ENCODE peak calls at places on chromosomes 12 and 14, in seven cellular contexts. S, P, B, K, Z, A and F are unnamed samples.

GRCh38 chr14:79555429-79555828 is 655.9 kb downstream of the DIO2 start:
- DNase-seq in S (no peak), P (no peak), B (no peak), K (no peak), Z (no peak), A (no peak), F (no peak)

GRCh38 chr12:27967551-27968054 is 4.9 kb downstream of the PTHLH start:
- DNase-seq in S (no peak), P (no peak), B (peak), K (no peak), Z (no peak), A (no peak), F (no peak)

GRCh38 chr14:81269100-81269978 is 48.6 kb upstream of the GTF2A1 start:
- DNase-seq in S (peak), P (no peak), B (peak), K (peak), Z (peak), A (no peak), F (peak)

GRCh38 chr14:96051642-96052540 is 12.7 kb downstream of the C14orf132 start:
- DNase-seq in S (no peak), P (no peak), B (no peak), K (peak), Z (peak), A (no peak), F (peak)

GRCh38 chr12:131245564-131246355 is 292.1 kb downstream of the ADGRD1 start:
- DNase-seq in S (no peak), P (no peak), B (no peak), K (no peak), Z (no peak), A (no peak), F (no peak)

GRCh38 chr12:101939856-101940265 is 62.5 kb downstream of the DRAM1 start:
- DNase-seq in S (peak), P (peak), B (peak), K (peak), Z (no peak), A (no peak), F (peak)

GRCh38 chr12:100348657-100349454 is 8.0 kb upstream of the SLC17A8 start:
- DNase-seq in S (no peak), P (no peak), B (peak), K (peak), Z (peak), A (no peak), F (no peak)

GRCh38 chr14:96592591-96593388 is 90.6 kb downstream of the PAPOLA start:
- DNase-seq in S (peak), P (no peak), B (peak), K (peak), Z (peak), A (no peak), F (peak)

GRCh38 chr12:50637870-50638481 is 125.9 kb upstream of the ATF1 start:
- DNase-seq in S (no peak), P (no peak), B (peak), K (peak), Z (peak), A (no peak), F (peak)

GRCh38 chr14:105526781-105527380 is 498 bp downstream of the TMEM121 start:
- DNase-seq in S (peak), P (no peak), B (no peak), K (no peak), Z (no peak), A (no peak), F (no peak)

GRCh38 chr12:39605996-39606395 is 13.6 kb downstream of the ABCD2 start:
- DNase-seq in S (no peak), P (no peak), B (peak), K (no peak), Z (no peak), A (no peak), F (no peak)

GRCh38 chr12:32561931-32562341 is 117.2 kb upstream of the DNM1L start:
- DNase-seq in S (no peak), P (no peak), B (no peak), K (no peak), Z (no peak), A (no peak), F (no peak)

GRCh38 chr12:15001733-15002471 is 29.1 kb downstream of the PDE6H start:
- DNase-seq in S (no peak), P (peak), B (peak), K (no peak), Z (no peak), A (no peak), F (no peak)

GRCh38 chr12:68932701-68933563 is at the start of gene CPM:
- DNase-seq in S (peak), P (peak), B (peak), K (peak), Z (peak), A (peak), F (peak)

GRCh38 chr12:645563-646071 is 17.6 kb downstream of the NINJ2 start:
- DNase-seq in S (no peak), P (no peak), B (peak), K (no peak), Z (no peak), A (no peak), F (no peak)

GRCh38 chr14:40697221-40697620 is 909.5 kb upstream of the LRFN5 start:
- DNase-seq in S (no peak), P (no peak), B (no peak), K (no peak), Z (no peak), A (no peak), F (no peak)

GRCh38 chr14:28875937-28876910 is 109.6 kb downstream of the FOXG1 start:
- DNase-seq in S (no peak), P (no peak), B (no peak), K (no peak), Z (no peak), A (no peak), F (no peak)

GRCh38 chr12:39033789-39034188 is 128.4 kb upstream of the CPNE8 start:
- DNase-seq in S (no peak), P (no peak), B (no peak), K (no peak), Z (no peak), A (no peak), F (no peak)

DNA sequence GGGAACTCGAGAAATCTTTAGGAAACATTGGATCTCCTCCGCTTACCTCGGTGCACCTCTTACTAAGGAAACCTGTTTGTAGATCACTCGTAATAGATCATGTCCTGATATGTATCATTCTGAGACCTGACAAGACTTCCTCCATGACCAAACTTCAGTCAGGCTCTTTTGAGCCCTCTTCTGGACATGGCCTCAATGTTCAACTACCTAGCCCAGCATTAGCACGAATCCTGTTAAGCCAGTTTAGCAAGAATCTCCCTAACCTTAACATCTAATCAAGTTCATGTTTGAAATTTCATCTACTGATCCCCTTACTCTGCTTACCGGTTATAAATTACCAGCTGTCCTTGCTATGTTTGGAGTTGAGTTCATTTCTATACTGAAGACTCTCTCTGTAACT is 713.9 kb upstream of the USP15 start:
- DNase-seq in S (no peak), P (no peak), B (no peak), K (no peak), Z (no peak), A (no peak), F (no peak)
- TF ChIP-seq CTCF in S (no peak), P (no peak), B (no peak), K (no peak), Z (no peak), A (peak), F (no peak)

GRCh38 chr14:94673071-94673470 is 60.9 kb downstream of the SERPINA3 start:
- DNase-seq in S (no peak), P (no peak), B (no peak), K (no peak), Z (no peak), A (no peak), F (no peak)

GRCh38 chr14:94673781-94674231 is 61.6 kb downstream of the SERPINA3 start:
- DNase-seq in S (no peak), P (no peak), B (no peak), K (no peak), Z (no peak), A (peak), F (no peak)

GRCh38 chr14:94675036-94675435 is 62.8 kb downstream of the SERPINA3 start:
- DNase-seq in S (no peak), P (no peak), B (no peak), K (no peak), Z (no peak), A (peak), F (no peak)

GRCh38 chr14:94670692-94671285 is 58.6 kb downstream of the SERPINA3 start:
- DNase-seq in S (no peak), P (no peak), B (no peak), K (no peak), Z (no peak), A (peak), F (no peak)

DNA sequence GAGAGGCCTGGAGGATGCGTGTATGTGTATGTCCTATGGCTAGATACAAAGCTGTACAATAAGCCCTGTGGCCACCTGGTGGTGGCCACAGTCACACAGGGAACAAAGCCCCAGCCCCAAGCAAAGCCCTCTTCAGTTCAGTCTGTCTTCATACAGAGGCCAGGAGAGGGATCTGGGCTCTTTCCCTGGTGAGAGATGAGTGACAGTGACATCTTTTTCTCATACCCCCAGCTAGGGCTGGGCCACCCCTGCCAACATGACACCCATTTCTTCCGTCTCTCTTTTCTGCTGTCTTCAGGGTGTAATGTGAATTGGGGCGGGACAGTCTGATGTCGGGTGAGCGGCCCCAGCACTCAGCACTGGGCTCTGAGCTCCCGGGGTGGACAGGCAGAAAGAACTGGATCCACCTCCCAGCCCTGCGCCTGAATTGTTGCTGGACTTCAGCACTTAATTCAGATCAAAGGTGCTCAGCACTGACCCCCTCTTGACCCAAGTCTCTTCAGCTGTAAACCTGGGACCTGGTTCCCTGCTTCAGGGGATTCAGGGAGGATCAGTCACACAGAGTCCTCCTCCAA is 59.8 kb downstream of the SERPINA3 start:
- DNase-seq in S (no peak), P (no peak), B (no peak), K (no peak), Z (no peak), A (peak), F (no peak)
- TF ChIP-seq CTCF in S (no peak), P (peak), B (no peak), K (no peak), Z (no peak), A (peak), F (no peak)

GRCh38 chr14:101557321-101557695 is 4.0 kb upstream of the DIO3 start:
- DNase-seq in S (no peak), P (no peak), B (no peak), K (no peak), Z (no peak), A (no peak), F (no peak)

GRCh38 chr14:101558739-101559240 is 2.5 kb upstream of the DIO3 start:
- DNase-seq in S (no peak), P (no peak), B (no peak), K (no peak), Z (no peak), A (no peak), F (no peak)

GRCh38 chr14:101559250-101559623 is 2.1 kb upstream of the DIO3 start:
- DNase-seq in S (no peak), P (no peak), B (no peak), K (no peak), Z (peak), A (no peak), F (no peak)

GRCh38 chr14:101556566-101557320 is 4.6 kb upstream of the DIO3 start:
- DNase-seq in S (no peak), P (no peak), B (no peak), K (no peak), Z (no peak), A (no peak), F (no peak)

GRCh38 chr14:101557811-101558738 is 3.2 kb upstream of the DIO3 start:
- DNase-seq in S (no peak), P (peak), B (no peak), K (no peak), Z (no peak), A (no peak), F (no peak)
- TF ChIP-seq CTCF in S (no peak), P (no peak), B (no peak), K (no peak), Z (no peak), A (no peak), F (no peak)

DNA sequence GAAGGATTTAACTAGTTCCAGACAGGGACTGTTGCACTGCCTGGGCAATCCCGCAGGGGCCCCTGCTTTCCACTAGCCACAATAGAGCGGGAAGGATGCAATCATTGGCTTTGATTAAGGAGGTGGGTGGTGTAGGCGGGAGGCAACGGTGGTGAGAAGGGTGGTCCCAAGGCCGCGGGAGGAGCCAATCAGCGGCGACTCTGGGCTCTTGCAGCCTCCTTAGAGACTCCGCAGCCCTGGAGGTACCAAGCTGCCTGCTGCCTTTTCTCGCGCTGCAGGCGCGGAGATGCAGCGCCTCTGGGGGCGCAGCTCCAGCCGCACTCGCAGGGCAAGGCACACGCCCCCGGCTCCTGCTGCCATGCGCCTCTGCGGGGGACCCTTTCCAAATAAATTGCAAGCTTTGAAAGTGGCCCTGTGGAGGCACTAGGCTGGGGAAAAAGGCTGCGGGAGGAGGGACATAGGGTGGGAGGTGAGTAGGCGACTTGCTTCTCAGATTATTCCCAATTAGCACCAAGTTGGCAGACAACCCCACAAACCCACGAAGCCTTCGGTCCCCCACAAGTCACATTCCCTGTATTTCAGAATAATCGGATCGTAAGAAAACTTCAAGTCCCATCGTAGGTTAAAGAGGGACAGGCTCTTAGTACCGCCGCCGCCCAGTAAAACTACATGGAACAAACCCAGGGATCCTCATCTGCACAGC is 860 bp upstream of the KCNA1 start:
- DNase-seq in S (no peak), P (no peak), B (no peak), K (peak), Z (peak), A (peak), F (peak)
- TF ChIP-seq CTCF in S (no peak), P (no peak), B (no peak), K (peak), Z (peak), A (peak), F (peak)

GRCh38 chr14:64632056-64632455 is 72.2 kb upstream of the PLEKHG3 start:
- DNase-seq in S (no peak), P (no peak), B (peak), K (no peak), Z (no peak), A (no peak), F (no peak)

GRCh38 chr14:64628940-64629403 is 75.3 kb upstream of the PLEKHG3 start:
- DNase-seq in S (no peak), P (no peak), B (peak), K (no peak), Z (no peak), A (no peak), F (no peak)

GRCh38 chr14:64625363-64626232 is 75.8 kb downstream of the PPP1R36 start:
- DNase-seq in S (no peak), P (no peak), B (no peak), K (no peak), Z (no peak), A (no peak), F (no peak)

GRCh38 chr14:64634558-64634957 is 69.7 kb upstream of the PLEKHG3 start:
- DNase-seq in S (no peak), P (no peak), B (no peak), K (no peak), Z (no peak), A (no peak), F (no peak)

DNA sequence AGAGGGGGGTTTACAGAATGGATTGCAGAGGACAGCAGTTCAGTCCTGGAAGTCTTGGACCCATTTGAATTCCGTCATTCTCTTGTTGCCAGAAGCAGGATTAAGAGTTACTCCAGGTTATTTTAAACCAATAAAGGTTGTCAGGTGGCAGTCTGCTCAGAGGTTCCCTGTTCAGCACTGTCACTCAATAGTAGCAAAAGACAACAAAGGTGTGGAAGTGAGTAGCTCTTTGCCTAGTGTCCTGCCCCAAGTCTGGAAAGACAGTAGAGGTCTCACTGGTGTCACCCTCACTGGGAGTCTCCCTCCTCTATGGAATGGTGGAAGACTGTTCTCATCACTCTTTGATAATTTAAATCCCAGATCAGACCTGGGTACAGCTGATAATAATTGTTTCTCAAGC is 73.4 kb upstream of the PLEKHG3 start:
- DNase-seq in S (no peak), P (no peak), B (no peak), K (no peak), Z (no peak), A (no peak), F (no peak)
- TF ChIP-seq CTCF in S (no peak), P (no peak), B (no peak), K (no peak), Z (no peak), A (no peak), F (no peak)

GRCh38 chr14:88729159-88729558 is 63.6 kb downstream of the EML5 start:
- DNase-seq in S (no peak), P (no peak), B (no peak), K (no peak), Z (no peak), A (no peak), F (no peak)
- TF ChIP-seq CTCF in S (no peak), P (no peak), B (peak), K (no peak), Z (peak), A (peak), F (no peak)

DNA sequence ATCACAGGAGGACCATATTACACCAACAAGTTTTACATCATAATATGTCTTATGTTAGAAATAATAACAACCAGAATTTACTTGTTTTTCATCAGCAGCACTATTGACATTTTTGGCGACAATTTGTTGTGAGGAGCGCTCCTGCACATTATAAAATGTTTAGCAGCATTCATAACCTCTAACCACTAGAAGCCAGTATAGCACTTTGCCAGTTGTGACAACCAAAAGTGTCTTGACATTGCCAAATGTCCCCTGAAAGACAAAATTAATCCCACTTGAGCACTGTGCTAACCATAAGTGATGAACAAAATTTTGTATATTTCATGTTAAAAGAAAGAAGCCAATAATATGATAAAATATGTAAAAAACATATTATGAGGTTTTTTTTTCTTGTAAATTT is 356.9 kb upstream of the LMO3 start:
- DNase-seq in S (no peak), P (no peak), B (no peak), K (no peak), Z (no peak), A (no peak), F (no peak)
- TF ChIP-seq CTCF in S (no peak), P (no peak), B (no peak), K (no peak), Z (no peak), A (no peak), F (no peak)

DNA sequence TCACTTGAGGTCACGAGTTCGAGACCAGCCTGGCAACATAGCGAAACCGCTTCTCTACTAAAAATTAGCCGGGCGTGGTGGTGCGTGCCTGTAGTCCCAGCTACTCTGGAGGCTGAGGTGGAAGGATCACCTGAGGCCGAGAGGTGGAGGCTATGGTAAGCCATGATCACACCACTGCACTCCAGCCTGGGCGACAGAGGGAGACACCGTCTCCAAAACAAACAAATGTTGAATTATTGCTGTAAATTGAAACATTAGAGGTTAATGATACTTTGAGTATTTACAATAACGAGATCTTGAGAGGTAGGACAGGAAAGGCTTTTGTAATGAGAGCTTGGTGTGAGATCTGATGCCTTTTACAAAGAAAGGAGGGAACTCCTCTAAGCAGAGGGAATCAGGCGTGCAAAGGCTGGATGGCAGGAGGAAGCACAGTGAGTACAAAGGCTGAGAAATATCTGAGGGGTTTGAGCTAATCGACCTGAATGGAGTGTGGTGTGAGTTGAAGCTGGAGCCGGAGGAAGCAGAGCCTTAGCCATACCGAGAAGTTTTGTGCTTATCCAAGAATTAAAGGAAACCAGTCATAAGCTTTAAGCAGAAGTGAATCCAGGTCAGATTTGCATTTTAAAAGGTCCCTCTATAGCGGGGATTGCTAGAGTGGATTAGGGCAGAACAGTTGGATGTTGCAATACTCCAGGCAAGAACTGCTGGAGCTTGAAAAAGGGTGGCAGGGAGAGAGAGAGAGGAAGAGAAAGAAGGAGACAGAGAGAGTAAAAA is 1.1 kb downstream of the RHNO1 start:
- DNase-seq in S (no peak), P (no peak), B (peak), K (peak), Z (peak), A (no peak), F (peak)
- TF ChIP-seq CTCF in S (no peak), P (no peak), B (no peak), K (no peak), Z (no peak), A (no peak), F (no peak)

GRCh38 chr14:68522510-68523325 is 270.1 kb downstream of the ZFP36L1 start:
- DNase-seq in S (no peak), P (no peak), B (peak), K (no peak), Z (no peak), A (no peak), F (no peak)
- TF ChIP-seq CTCF in S (no peak), P (no peak), B (peak), K (no peak), Z (no peak), A (peak), F (no peak)